ENCODE peak calls at places on chromosomes 5 and 9, in four cellular contexts. W, P, U and R are unnamed samples.
A peak's percentile ranks its signal among the peaks of the same experiment; 100 is the strongest.

GRCh38 chr5:39759696-39760095 is 334.9 kb upstream of the DAB2 start:
- DNase-seq in P (no peak), W (no peak), U (no peak), R (no peak)

GRCh38 chr5:97877578-97877977 is 694.5 kb upstream of the RIOK2 start:
- DNase-seq in U (no peak), W (no peak), P (no peak), R (no peak)

GRCh38 chr9:87234854-87235253 is 262.8 kb upstream of the DAPK1 start:
- DNase-seq in U (no peak), P (no peak), W (no peak), R (no peak)

GRCh38 chr5:146076455-146076854 is 28.9 kb downstream of the PLAC8L1 start:
- DNase-seq in W (no peak), P (no peak), U (no peak), R (no peak)

GRCh38 chr9:38141751-38142150 is 72.7 kb upstream of the SHB start:
- DNase-seq in U (no peak), P (no peak), W (peak; percentile 67), R (peak; percentile 16)

GRCh38 chr9:128222026-128222425 is 18.8 kb downstream of the DNM1 start:
- DNase-seq in W (no peak), U (no peak), P (no peak), R (no peak)

GRCh38 chr5:57524661-57525060 is 42.0 kb upstream of the ACTBL2 start:
- DNase-seq in P (no peak), U (no peak), W (no peak), R (no peak)

GRCh38 chr5:6773342-6774035 is 60.3 kb downstream of the TENT4A start:
- DNase-seq in W (no peak), P (no peak), U (no peak), R (no peak)

GRCh38 chr5:158164648-158165047 is 305.7 kb upstream of the CLINT1 start:
- DNase-seq in W (no peak), P (no peak), U (no peak), R (no peak)